ENCODE peak calls at places on chromosomes 12 and 14, in ten cellular contexts. V is HFFc6, R is cardiac muscle cell, E is T-helper 17 cell, Y is germinal center, X is mammary epithelial cell, A is chondrocyte, I is dermis microvascular lymphatic vessel endothelial cell, K is GDM1, D is NCI-H345. Z is an unnamed sample.

GRCh38 chr12:49030714-49031572 is 12.4 kb upstream of the PRKAG1 start:
- DNase-seq in V (no peak), R (no peak), E (no peak), Y (no peak), X (no peak), A (peak), I (no peak), K (no peak), D (no peak), Z (no peak)

GRCh38 chr12:8906781-8907180 is 7.5 kb upstream of the PHC1 start:
- DNase-seq in V (no peak), R (no peak), E (no peak), Y (no peak), X (no peak), A (no peak), I (no peak), K (peak), D (no peak), Z (no peak)

GRCh38 chr14:51182166-51182565 is 57.9 kb upstream of the TMX1 start:
- DNase-seq in V (peak), R (peak), E (no peak), Y (no peak), X (peak), A (no peak), I (peak), K (no peak), D (no peak), Z (no peak)

GRCh38 chr12:84638811-84639368 is 273.7 kb downstream of the SLC6A15 start:
- DNase-seq in V (no peak), R (no peak), E (no peak), Y (no peak), X (peak), A (no peak), I (no peak), K (no peak), D (no peak), Z (no peak)

GRCh38 chr14:105053996-105054395 is 11.2 kb downstream of the GPR132 start:
- DNase-seq in V (no peak), R (no peak), E (no peak), Y (no peak), X (no peak), A (no peak), I (no peak), K (no peak), D (no peak), Z (no peak)

GRCh38 chr12:104520242-104520900 is 63.6 kb downstream of the CHST11 start:
- DNase-seq in V (no peak), R (no peak), E (no peak), Y (peak), X (no peak), A (no peak), I (no peak), K (no peak), D (peak), Z (no peak)

GRCh38 chr12:88834226-88834625 is 254.0 kb upstream of the KITLG start:
- DNase-seq in V (peak), R (no peak), E (no peak), Y (no peak), X (peak), A (no peak), I (no peak), K (no peak), D (no peak), Z (no peak)

GRCh38 chr14:89284368-89285058 is 132.5 kb downstream of the FOXN3 start:
- DNase-seq in V (no peak), R (no peak), E (no peak), Y (no peak), X (no peak), A (no peak), I (peak), K (no peak), D (peak), Z (no peak)

GRCh38 chr14:91897121-91897701 is 29.9 kb upstream of the TC2N start:
- DNase-seq in V (peak), R (peak), E (no peak), Y (no peak), X (peak), A (no peak), I (no peak), K (no peak), D (peak), Z (no peak)

GRCh38 chr12:62933871-62934798 is 815 bp downstream of the PPM1H start:
- DNase-seq in V (peak), R (peak), E (no peak), Y (no peak), X (peak), A (no peak), I (no peak), K (peak), D (peak), Z (no peak)

GRCh38 chr12:24901975-24902461 is 46.9 kb downstream of the BCAT1 start:
- DNase-seq in V (no peak), R (no peak), E (no peak), Y (peak), X (peak), A (no peak), I (no peak), K (no peak), D (no peak), Z (no peak)

GRCh38 chr14:94770815-94771190 is 890 bp upstream of the GSC start:
- DNase-seq in V (no peak), R (no peak), E (no peak), Y (no peak), X (no peak), A (no peak), I (no peak), K (no peak), D (no peak), Z (no peak)

GRCh38 chr14:69819607-69820006 is 22.6 kb upstream of the SLC10A1 start:
- DNase-seq in V (no peak), R (no peak), E (no peak), Y (no peak), X (no peak), A (no peak), I (no peak), K (no peak), D (no peak), Z (no peak)

GRCh38 chr14:57169901-57170300 is 98.8 kb downstream of the EXOC5 start:
- DNase-seq in V (no peak), R (no peak), E (no peak), Y (no peak), X (no peak), A (no peak), I (no peak), K (no peak), D (no peak), Z (no peak)

GRCh38 chr14:81516941-81517797 is 16.5 kb downstream of the SEL1L start:
- DNase-seq in V (peak), R (peak), E (no peak), Y (no peak), X (no peak), A (no peak), I (peak), K (no peak), D (no peak), Z (no peak)

Z was measured in CMK.